ENCODE peak calls at places on chromosome 1, in six cellular contexts. T is breast epithelium, E is BJ, Z is K562, Q is body of pancreas, O is cardiac muscle cell. G is an unnamed sample.

GRCh38 chr1:156021087-156021416 is 301 bp upstream of the SSR2 start:
- DNase-seq in T (no peak), E (no peak), Z (no peak), Q (no peak), O (no peak), G (no peak)

GRCh38 chr1:174953657-174954435 is 45.9 kb upstream of the CACYBP start:
- DNase-seq in T (no peak), E (no peak), Z (no peak), Q (no peak), O (no peak), G (no peak)

GRCh38 chr1:235027076-235027861 is 101.4 kb downstream of the TOMM20 start:
- DNase-seq in T (no peak), E (no peak), Z (no peak), Q (no peak), O (no peak), G (no peak)

GRCh38 chr1:11999236-11999635 is 19.0 kb downstream of the MFN2 start:
- DNase-seq in T (no peak), E (no peak), Z (no peak), Q (no peak), O (no peak), G (no peak)

GRCh38 chr1:69707103-69707502 is 139.4 kb downstream of the LRRC7 start:
- DNase-seq in T (no peak), E (no peak), Z (no peak), Q (no peak), O (no peak), G (no peak)

GRCh38 chr1:162391790-162392563 is 10.4 kb downstream of the C1orf226 start:
- DNase-seq in T (no peak), E (no peak), Z (peak; percentile 63), Q (peak; percentile 24), O (peak; percentile 68), G (peak; percentile 67)

GRCh38 chr1:89762431-89762800 is 58.4 kb upstream of the LRRC8D start:
- DNase-seq in T (no peak), E (no peak), Z (no peak), Q (no peak), O (no peak), G (no peak)

GRCh38 chr1:174605198-174605597 is 157.4 kb downstream of the GPR52 start:
- DNase-seq in T (no peak), E (no peak), Z (no peak), Q (no peak), O (no peak), G (no peak)

GRCh38 chr1:225509376-225509707 is 81.5 kb upstream of the LBR start:
- DNase-seq in T (no peak), E (no peak), Z (no peak), Q (no peak), O (no peak), G (no peak)

GRCh38 chr1:182575540-182576149 is 13.4 kb downstream of the RNASEL start:
- DNase-seq in T (no peak), E (no peak), Z (no peak), Q (no peak), O (peak; percentile 85), G (no peak)

GRCh38 chr1:225318706-225319575 is 108.9 kb downstream of the LBR start:
- DNase-seq in T (no peak), E (no peak), Z (peak; percentile 59), Q (peak; percentile 46), O (peak; percentile 65), G (peak; percentile 14)

GRCh38 chr1:46544561-46545240 is 6.7 kb downstream of the KNCN start:
- DNase-seq in T (no peak), E (no peak), Z (peak; percentile 96), Q (no peak), O (no peak), G (no peak)

GRCh38 chr1:192580351-192580962 is 4.9 kb downstream of the RGS1 start:
- DNase-seq in T (no peak), E (no peak), Z (no peak), Q (peak; percentile 29), O (peak; percentile 77), G (no peak)

GRCh38 chr1:21352586-21352985 is 62.3 kb upstream of the ECE1 start:
- DNase-seq in T (no peak), E (no peak), Z (no peak), Q (no peak), O (no peak), G (no peak)

GRCh38 chr1:225848044-225848955 is 33.9 kb downstream of the TMEM63A start:
- DNase-seq in T (no peak), E (no peak), Z (no peak), Q (no peak), O (peak; percentile 39), G (peak; percentile 79)

GRCh38 chr1:7117265-7117598 is 332.0 kb downstream of the CAMTA1 start:
- DNase-seq in T (no peak), E (no peak), Z (no peak), Q (no peak), O (no peak), G (no peak)

GRCh38 chr1:235423214-235423652 is 56.0 kb downstream of the TBCE start:
- DNase-seq in T (no peak), E (no peak), Z (no peak), Q (no peak), O (no peak), G (no peak)

GRCh38 chr1:52927219-52928082 is at the start of gene SCP2:
- DNase-seq in T (peak; percentile 44), E (no peak), Z (peak; percentile 89), Q (peak; percentile 86), O (peak; percentile 81), G (no peak)

GRCh38 chr1:219883400-219884332 is 44.7 kb downstream of the SLC30A10 start:
- DNase-seq in T (no peak), E (no peak), Z (peak; percentile 67), Q (no peak), O (no peak), G (no peak)

GRCh38 chr1:60637651-60638050 is 444.7 kb upstream of the NFIA start:
- DNase-seq in T (no peak), E (no peak), Z (no peak), Q (no peak), O (no peak), G (no peak)

GRCh38 chr1:156148236-156148635 is 5.1 kb upstream of the SEMA4A start:
- DNase-seq in T (no peak), E (no peak), Z (no peak), Q (no peak), O (no peak), G (no peak)

GRCh38 chr1:18631496-18632217 is 1.0 kb downstream of the PAX7 start:
- DNase-seq in T (no peak), E (no peak), Z (no peak), Q (no peak), O (no peak), G (no peak)

GRCh38 chr1:51515312-51515960 is 3.6 kb downstream of the EPS15 start:
- DNase-seq in T (no peak), E (no peak), Z (no peak), Q (no peak), O (no peak), G (no peak)

GRCh38 chr1:53930932-53931331 is 14.6 kb downstream of the IFT25 start:
- DNase-seq in T (no peak), E (no peak), Z (no peak), Q (no peak), O (no peak), G (no peak)

GRCh38 chr1:53934170-53934765 is 11.2 kb downstream of the IFT25 start:
- DNase-seq in T (no peak), E (no peak), Z (no peak), Q (no peak), O (no peak), G (no peak)

GRCh38 chr1:53931523-53931922 is 14.0 kb downstream of the IFT25 start:
- DNase-seq in T (no peak), E (no peak), Z (no peak), Q (no peak), O (no peak), G (no peak)

GRCh38 chr1:53927376-53927881 is 18.1 kb downstream of the IFT25 start:
- DNase-seq in T (no peak), E (no peak), Z (no peak), Q (no peak), O (no peak), G (no peak)

GRCh38 chr1:53929349-53929945 is 16.1 kb downstream of the IFT25 start:
- DNase-seq in T (no peak), E (no peak), Z (no peak), Q (no peak), O (no peak), G (no peak)
- H3K36me3 ChIP-seq in T (no peaks in the 10 kb centered on the region), E (peaks cover 6% of the 10 kb centered on the region), Z (peaks cover 52% of the 10 kb centered on the region), Q (peaks cover 5% of the 10 kb centered on the region), O (no peaks in the 10 kb centered on the region), G (peaks cover 26% of the 10 kb centered on the region)

GRCh38 chr1:203547147-203547546 is 53.2 kb downstream of the OPTC start:
- DNase-seq in T (no peak), E (no peak), Z (no peak), Q (no peak), O (no peak), G (no peak)

GRCh38 chr1:203544485-203544884 is 50.5 kb downstream of the OPTC start:
- DNase-seq in T (no peak), E (no peak), Z (no peak), Q (no peak), O (no peak), G (no peak)

GRCh38 chr1:203547771-203548421 is 53.9 kb downstream of the OPTC start:
- DNase-seq in T (no peak), E (no peak), Z (no peak), Q (no peak), O (no peak), G (peak; percentile 91)

GRCh38 chr1:203545032-203545816 is 51.3 kb downstream of the OPTC start:
- DNase-seq in T (no peak), E (no peak), Z (no peak), Q (no peak), O (no peak), G (no peak)

GRCh38 chr1:203546274-203546673 is 52.3 kb downstream of the OPTC start:
- DNase-seq in T (no peak), E (no peak), Z (no peak), Q (no peak), O (no peak), G (no peak)
- H3K36me3 ChIP-seq in T (no peaks in the 10 kb centered on the region), E (no peaks in the 10 kb centered on the region), Z (no peaks in the 10 kb centered on the region), Q (no peaks in the 10 kb centered on the region), O (no peaks in the 10 kb centered on the region), G (no peaks in the 10 kb centered on the region)

GRCh38 chr1:56099766-56100165 is 479.6 kb downstream of the PLPP3 start:
- DNase-seq in T (no peak), E (no peak), Z (no peak), Q (no peak), O (no peak), G (no peak)
- H3K36me3 ChIP-seq in T (no peaks in the 10 kb centered on the region), E (no peaks in the 10 kb centered on the region), Z (no peaks in the 10 kb centered on the region), Q (no peaks in the 10 kb centered on the region), O (no peaks in the 10 kb centered on the region), G (no peaks in the 10 kb centered on the region)

GRCh38 chr1:154969741-154970452 is 650 bp downstream of the SHC1 start:
- DNase-seq in T (no peak), E (no peak), Z (no peak), Q (no peak), O (no peak), G (no peak)

GRCh38 chr1:154967331-154967950 is 3.1 kb downstream of the SHC1 start:
- DNase-seq in T (no peak), E (no peak), Z (no peak), Q (no peak), O (no peak), G (no peak)

GRCh38 chr1:154970631-154971340 is at the start of gene SHC1:
- DNase-seq in T (peak; percentile 95), E (no peak), Z (peak; percentile 94), Q (peak; percentile 68), O (peak; percentile 97), G (peak; percentile 98)

GRCh38 chr1:154969246-154969645 is 1.3 kb downstream of the SHC1 start:
- DNase-seq in T (no peak), E (no peak), Z (no peak), Q (no peak), O (no peak), G (no peak)

GRCh38 chr1:154968731-154969130 is 1.8 kb downstream of the SHC1 start:
- DNase-seq in T (no peak), E (no peak), Z (no peak), Q (no peak), O (no peak), G (no peak)
- H3K36me3 ChIP-seq in T (no peaks in the 10 kb centered on the region), E (peaks cover 32% of the 10 kb centered on the region), Z (peaks cover 59% of the 10 kb centered on the region), Q (peaks cover 26% of the 10 kb centered on the region), O (peaks cover 12% of the 10 kb centered on the region), G (peaks cover 45% of the 10 kb centered on the region)